ENCODE peak calls at places on chromosome 17, in six cellular contexts. One of them, this sample, is unnamed.

GRCh38 chr17:50428831-50429424 is 2.9 kb downstream of the ACSF2 start:
- DNase-seq in cardiac muscle cell: no peak
- DNase-seq in OCI-LY7: no peak
- DNase-seq in neural crest cell: no peak
- DNase-seq in activated CD8-positive, alpha-beta memory T cell treated with anti-CD3 and anti-CD28 coated beads, Interleukin-2, amount 10 ng/mL, durations not matched to agents 7 days and 5 days: no peak
- DNase-seq in T-cell: no peak
- DNase-seq in this sample: no peak

GRCh38 chr17:49987290-49987585 is 7.8 kb downstream of the DLX3 start:
- DNase-seq in cardiac muscle cell: no peak
- DNase-seq in OCI-LY7: no peak
- DNase-seq in neural crest cell: no peak
- DNase-seq in activated CD8-positive, alpha-beta memory T cell treated with anti-CD3 and anti-CD28 coated beads, Interleukin-2, amount 10 ng/mL, durations not matched to agents 7 days and 5 days: no peak
- DNase-seq in T-cell: no peak
- DNase-seq in this sample: no peak

GRCh38 chr17:27354051-27354490 is 60.2 kb downstream of the WSB1 start:
- DNase-seq in cardiac muscle cell: no peak
- DNase-seq in OCI-LY7: no peak
- DNase-seq in neural crest cell: no peak
- DNase-seq in activated CD8-positive, alpha-beta memory T cell treated with anti-CD3 and anti-CD28 coated beads, Interleukin-2, amount 10 ng/mL, durations not matched to agents 7 days and 5 days: no peak
- DNase-seq in T-cell: no peak
- DNase-seq in this sample: no peak

GRCh38 chr17:49914096-49914490 is 54.9 kb upstream of the DLX4 start:
- DNase-seq in cardiac muscle cell: no peak
- DNase-seq in OCI-LY7: no peak
- DNase-seq in neural crest cell: no peak
- DNase-seq in activated CD8-positive, alpha-beta memory T cell treated with anti-CD3 and anti-CD28 coated beads, Interleukin-2, amount 10 ng/mL, durations not matched to agents 7 days and 5 days: no peak
- DNase-seq in T-cell: no peak
- DNase-seq in this sample: peak

GRCh38 chr17:44917456-44917855 is 2.2 kb upstream of the GFAP start:
- DNase-seq in cardiac muscle cell: no peak
- DNase-seq in OCI-LY7: no peak
- DNase-seq in neural crest cell: no peak
- DNase-seq in activated CD8-positive, alpha-beta memory T cell treated with anti-CD3 and anti-CD28 coated beads, Interleukin-2, amount 10 ng/mL, durations not matched to agents 7 days and 5 days: no peak
- DNase-seq in T-cell: no peak
- DNase-seq in this sample: no peak

GRCh38 chr17:921161-921560 is 58.4 kb downstream of the NXN start:
- DNase-seq in cardiac muscle cell: peak
- DNase-seq in OCI-LY7: no peak
- DNase-seq in neural crest cell: no peak
- DNase-seq in activated CD8-positive, alpha-beta memory T cell treated with anti-CD3 and anti-CD28 coated beads, Interleukin-2, amount 10 ng/mL, durations not matched to agents 7 days and 5 days: no peak
- DNase-seq in T-cell: no peak
- DNase-seq in this sample: no peak

GRCh38 chr17:70168044-70168978 is 1.0 kb upstream of the KCNJ2 start:
- DNase-seq in cardiac muscle cell: peak
- DNase-seq in OCI-LY7: peak
- DNase-seq in neural crest cell: peak
- DNase-seq in activated CD8-positive, alpha-beta memory T cell treated with anti-CD3 and anti-CD28 coated beads, Interleukin-2, amount 10 ng/mL, durations not matched to agents 7 days and 5 days: peak
- DNase-seq in T-cell: no peak
- DNase-seq in this sample: no peak

GRCh38 chr17:64124609-64125008 is 5.3 kb downstream of the ERN1 start:
- DNase-seq in cardiac muscle cell: no peak
- DNase-seq in OCI-LY7: no peak
- DNase-seq in neural crest cell: no peak
- DNase-seq in activated CD8-positive, alpha-beta memory T cell treated with anti-CD3 and anti-CD28 coated beads, Interleukin-2, amount 10 ng/mL, durations not matched to agents 7 days and 5 days: no peak
- DNase-seq in T-cell: no peak
- DNase-seq in this sample: no peak

GRCh38 chr17:73924488-73925186 is 278.8 kb upstream of the RPL38 start:
- DNase-seq in cardiac muscle cell: no peak
- DNase-seq in OCI-LY7: no peak
- DNase-seq in neural crest cell: no peak
- DNase-seq in activated CD8-positive, alpha-beta memory T cell treated with anti-CD3 and anti-CD28 coated beads, Interleukin-2, amount 10 ng/mL, durations not matched to agents 7 days and 5 days: peak
- DNase-seq in T-cell: no peak
- DNase-seq in this sample: no peak

GRCh38 chr17:58337126-58337599 is 8.6 kb upstream of the TSPOAP1 start:
- DNase-seq in cardiac muscle cell: no peak
- DNase-seq in OCI-LY7: peak
- DNase-seq in neural crest cell: no peak
- DNase-seq in activated CD8-positive, alpha-beta memory T cell treated with anti-CD3 and anti-CD28 coated beads, Interleukin-2, amount 10 ng/mL, durations not matched to agents 7 days and 5 days: peak
- DNase-seq in T-cell: peak
- DNase-seq in this sample: no peak

GRCh38 chr17:333626-334396 is 18.8 kb downstream of the RPH3AL start:
- DNase-seq in cardiac muscle cell: peak
- DNase-seq in OCI-LY7: no peak
- DNase-seq in neural crest cell: peak
- DNase-seq in activated CD8-positive, alpha-beta memory T cell treated with anti-CD3 and anti-CD28 coated beads, Interleukin-2, amount 10 ng/mL, durations not matched to agents 7 days and 5 days: no peak
- DNase-seq in T-cell: peak
- DNase-seq in this sample: no peak

This sample was measured in NCI-H1105 treated with DMSO at 0.1 percent for 48 hours.